ENCODE peak calls at places on chromosome 2, in six cellular contexts. One of them, this sample, is unnamed.
A peak's percentile ranks its signal among the peaks of the same experiment; 100 is the strongest.

GRCh38 chr2:84894131-84894586 is 11.3 kb upstream of the TMSB10 start:
- DNase-seq in BJ: no peak
- DNase-seq in left ventricle myocardium inferior: no peak
- DNase-seq in fibroblast of pulmonary artery: no peak
- DNase-seq in AG04450: no peak
- DNase-seq in CD8-positive, alpha-beta T cell: no peak
- DNase-seq in this sample: no peak

GRCh38 chr2:212021947-212022346 is 516.7 kb downstream of the ERBB4 start:
- DNase-seq in fibroblast of pulmonary artery: peak; percentile 65
- DNase-seq in BJ: peak; percentile 41
- DNase-seq in CD8-positive, alpha-beta T cell: no peak
- DNase-seq in AG04450: peak; percentile 21
- DNase-seq in left ventricle myocardium inferior: no peak
- DNase-seq in this sample: no peak

GRCh38 chr2:239308696-239309397 is 92.0 kb downstream of the HDAC4 start:
- DNase-seq in BJ: peak; percentile 56
- DNase-seq in left ventricle myocardium inferior: peak; percentile 53
- DNase-seq in CD8-positive, alpha-beta T cell: no peak
- DNase-seq in fibroblast of pulmonary artery: peak; percentile 57
- DNase-seq in AG04450: peak; percentile 55
- DNase-seq in this sample: no peak

GRCh38 chr2:169479257-169480078 is at the start of gene BBS5:
- DNase-seq in left ventricle myocardium inferior: peak; percentile 86
- DNase-seq in AG04450: peak; percentile 58
- DNase-seq in BJ: peak; percentile 62
- DNase-seq in CD8-positive, alpha-beta T cell: peak; percentile 58
- DNase-seq in fibroblast of pulmonary artery: peak; percentile 89
- DNase-seq in this sample: peak; percentile 61

GRCh38 chr2:67260348-67261277 is 136.5 kb upstream of the ETAA1 start:
- DNase-seq in AG04450: peak; percentile 100
- DNase-seq in left ventricle myocardium inferior: peak; percentile 65
- DNase-seq in BJ: peak; percentile 100
- DNase-seq in fibroblast of pulmonary artery: peak; percentile 98
- DNase-seq in CD8-positive, alpha-beta T cell: no peak
- DNase-seq in this sample: peak; percentile 55

GRCh38 chr2:54084600-54084999 is 30.8 kb upstream of the ACYP2 start:
- DNase-seq in left ventricle myocardium inferior: no peak
- DNase-seq in BJ: no peak
- DNase-seq in AG04450: no peak
- DNase-seq in fibroblast of pulmonary artery: peak; percentile 40
- DNase-seq in CD8-positive, alpha-beta T cell: no peak
- DNase-seq in this sample: no peak

GRCh38 chr2:178819992-178820391 is 12.8 kb upstream of the TTN start:
- DNase-seq in left ventricle myocardium inferior: no peak
- DNase-seq in BJ: no peak
- DNase-seq in AG04450: no peak
- DNase-seq in CD8-positive, alpha-beta T cell: no peak
- DNase-seq in fibroblast of pulmonary artery: no peak
- DNase-seq in this sample: no peak

GRCh38 chr2:132692816-132693215 is 22.8 kb upstream of the LYPD1 start:
- DNase-seq in fibroblast of pulmonary artery: no peak
- DNase-seq in AG04450: no peak
- DNase-seq in CD8-positive, alpha-beta T cell: no peak
- DNase-seq in left ventricle myocardium inferior: no peak
- DNase-seq in BJ: no peak
- DNase-seq in this sample: no peak

GRCh38 chr2:96105994-96106393 is 10.4 kb downstream of the ADRA2B start:
- DNase-seq in BJ: no peak
- DNase-seq in CD8-positive, alpha-beta T cell: no peak
- DNase-seq in fibroblast of pulmonary artery: no peak
- DNase-seq in left ventricle myocardium inferior: no peak
- DNase-seq in AG04450: no peak
- DNase-seq in this sample: no peak

GRCh38 chr2:10434885-10435419 is 13.2 kb downstream of the ODC1 start:
- DNase-seq in CD8-positive, alpha-beta T cell: peak; percentile 74
- DNase-seq in fibroblast of pulmonary artery: peak; percentile 71
- DNase-seq in BJ: no peak
- DNase-seq in AG04450: peak; percentile 34
- DNase-seq in left ventricle myocardium inferior: peak; percentile 62
- DNase-seq in this sample: no peak

GRCh38 chr2:203718087-203718486 is 11.6 kb downstream of the CD28 start:
- DNase-seq in BJ: no peak
- DNase-seq in AG04450: no peak
- DNase-seq in left ventricle myocardium inferior: no peak
- DNase-seq in CD8-positive, alpha-beta T cell: no peak
- DNase-seq in fibroblast of pulmonary artery: peak; percentile 51
- DNase-seq in this sample: no peak

GRCh38 chr2:196592331-196592911 is 47.1 kb upstream of the CCDC150 start:
- DNase-seq in BJ: no peak
- DNase-seq in AG04450: no peak
- DNase-seq in fibroblast of pulmonary artery: peak; percentile 40
- DNase-seq in CD8-positive, alpha-beta T cell: no peak
- DNase-seq in left ventricle myocardium inferior: peak; percentile 24
- DNase-seq in this sample: no peak

GRCh38 chr2:433216-433615 is 145.3 kb upstream of the ALKAL2 start:
- DNase-seq in AG04450: no peak
- DNase-seq in CD8-positive, alpha-beta T cell: no peak
- DNase-seq in BJ: no peak
- DNase-seq in fibroblast of pulmonary artery: no peak
- DNase-seq in left ventricle myocardium inferior: no peak
- DNase-seq in this sample: no peak

GRCh38 chr2:84939426-84940087 is 31.4 kb upstream of the KCMF1 start:
- DNase-seq in fibroblast of pulmonary artery: no peak
- DNase-seq in CD8-positive, alpha-beta T cell: peak; percentile 33
- DNase-seq in left ventricle myocardium inferior: no peak
- DNase-seq in AG04450: no peak
- DNase-seq in BJ: no peak
- DNase-seq in this sample: no peak

GRCh38 chr2:40300391-40300790 is 151.5 kb downstream of the SLC8A1 start:
- DNase-seq in AG04450: no peak
- DNase-seq in CD8-positive, alpha-beta T cell: no peak
- DNase-seq in left ventricle myocardium inferior: no peak
- DNase-seq in fibroblast of pulmonary artery: no peak
- DNase-seq in BJ: no peak
- DNase-seq in this sample: no peak

GRCh38 chr2:38978504-38978903 is 88.8 kb downstream of the ARHGEF33 start:
- DNase-seq in AG04450: no peak
- DNase-seq in CD8-positive, alpha-beta T cell: no peak
- DNase-seq in fibroblast of pulmonary artery: no peak
- DNase-seq in BJ: no peak
- DNase-seq in left ventricle myocardium inferior: no peak
- DNase-seq in this sample: no peak

GRCh38 chr2:69499966-69500365 is 62.7 kb upstream of the NFU1 start:
- DNase-seq in AG04450: no peak
- DNase-seq in fibroblast of pulmonary artery: no peak
- DNase-seq in left ventricle myocardium inferior: no peak
- DNase-seq in BJ: no peak
- DNase-seq in CD8-positive, alpha-beta T cell: no peak
- DNase-seq in this sample: no peak

GRCh38 chr2:69177785-69178636 is 165.0 kb downstream of the ANTXR1 start:
- DNase-seq in AG04450: peak; percentile 82
- DNase-seq in CD8-positive, alpha-beta T cell: no peak
- DNase-seq in left ventricle myocardium inferior: peak; percentile 87
- DNase-seq in fibroblast of pulmonary artery: peak; percentile 99
- DNase-seq in BJ: peak; percentile 76
- DNase-seq in this sample: peak; percentile 99

GRCh38 chr2:176613358-176614032 is 344.3 kb downstream of the MTX2 start:
- DNase-seq in BJ: no peak
- DNase-seq in left ventricle myocardium inferior: no peak
- DNase-seq in fibroblast of pulmonary artery: peak; percentile 63
- DNase-seq in CD8-positive, alpha-beta T cell: no peak
- DNase-seq in AG04450: no peak
- DNase-seq in this sample: no peak

DNA sequence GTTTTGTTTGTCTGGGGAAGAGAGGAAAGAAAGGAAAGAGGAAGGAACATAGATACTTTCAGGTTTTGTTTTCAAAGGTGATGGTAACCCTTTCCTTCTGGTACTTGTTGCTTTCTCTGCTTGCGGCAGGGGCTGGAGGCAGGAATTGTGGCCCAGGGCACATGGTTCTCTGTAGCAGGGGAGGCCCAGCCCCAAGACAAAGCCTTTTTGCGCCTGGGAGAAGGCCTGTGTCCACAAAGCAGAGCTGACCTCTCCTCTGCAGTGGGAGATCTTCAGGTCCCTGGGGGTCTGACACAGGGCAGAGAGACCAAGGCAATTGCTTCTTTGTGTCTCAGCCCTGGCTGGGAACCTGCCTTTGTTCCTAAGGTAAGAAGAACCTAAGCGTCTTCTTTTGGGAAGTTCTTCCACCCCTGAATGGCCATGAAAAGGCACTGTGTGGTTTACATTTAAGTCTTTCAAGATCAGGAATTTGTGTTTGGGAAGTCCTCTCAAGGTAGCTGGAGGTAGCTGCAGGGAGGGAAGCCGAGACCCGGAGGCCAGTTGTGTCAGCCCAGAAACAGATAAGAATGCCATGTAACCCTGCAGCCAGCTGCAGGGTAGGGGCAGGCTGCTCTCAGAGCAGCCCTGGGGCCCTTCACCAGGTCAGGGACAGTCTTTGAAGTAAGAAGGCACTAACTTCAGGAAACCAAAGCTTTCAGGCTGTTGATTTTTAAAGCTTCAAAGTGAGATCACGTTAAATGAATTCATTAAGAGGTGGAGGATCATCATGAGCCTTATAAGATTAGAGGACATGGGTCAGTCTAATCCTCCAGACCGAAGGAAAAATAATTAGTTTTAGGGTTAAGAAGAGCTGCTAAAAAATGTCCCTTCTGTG is 119.3 kb downstream of the STPG4 start:
- DNase-seq in fibroblast of pulmonary artery: no peak
- DNase-seq in BJ: no peak
- DNase-seq in left ventricle myocardium inferior: no peak
- DNase-seq in AG04450: no peak
- DNase-seq in CD8-positive, alpha-beta T cell: no peak
- DNase-seq in this sample: peak; percentile 55
- H3K4me3 ChIP-seq in fibroblast of pulmonary artery: no peak overlapping the region
- H3K4me3 ChIP-seq in BJ: no peak overlapping the region
- H3K4me3 ChIP-seq in left ventricle myocardium inferior: no peak overlapping the region
- H3K4me3 ChIP-seq in AG04450: no peak overlapping the region
- H3K4me3 ChIP-seq in CD8-positive, alpha-beta T cell: no peak overlapping the region
- H3K4me3 ChIP-seq in this sample: no peak overlapping the region

GRCh38 chr2:109156052-109156451 is 27.0 kb downstream of the SH3RF3 start:
- DNase-seq in left ventricle myocardium inferior: no peak
- DNase-seq in BJ: no peak
- DNase-seq in CD8-positive, alpha-beta T cell: no peak
- DNase-seq in fibroblast of pulmonary artery: no peak
- DNase-seq in AG04450: no peak
- DNase-seq in this sample: no peak

GRCh38 chr2:109157563-109158105 is 28.6 kb downstream of the SH3RF3 start:
- DNase-seq in AG04450: no peak
- DNase-seq in BJ: no peak
- DNase-seq in CD8-positive, alpha-beta T cell: no peak
- DNase-seq in fibroblast of pulmonary artery: no peak
- DNase-seq in left ventricle myocardium inferior: no peak
- DNase-seq in this sample: no peak

GRCh38 chr2:109158237-109158636 is 29.2 kb downstream of the SH3RF3 start:
- DNase-seq in left ventricle myocardium inferior: no peak
- DNase-seq in CD8-positive, alpha-beta T cell: no peak
- DNase-seq in AG04450: no peak
- DNase-seq in fibroblast of pulmonary artery: no peak
- DNase-seq in BJ: no peak
- DNase-seq in this sample: no peak

GRCh38 chr2:109160714-109161440 is 31.9 kb downstream of the SH3RF3 start:
- DNase-seq in fibroblast of pulmonary artery: no peak
- DNase-seq in BJ: no peak
- DNase-seq in AG04450: no peak
- DNase-seq in CD8-positive, alpha-beta T cell: no peak
- DNase-seq in left ventricle myocardium inferior: no peak
- DNase-seq in this sample: no peak

DNA sequence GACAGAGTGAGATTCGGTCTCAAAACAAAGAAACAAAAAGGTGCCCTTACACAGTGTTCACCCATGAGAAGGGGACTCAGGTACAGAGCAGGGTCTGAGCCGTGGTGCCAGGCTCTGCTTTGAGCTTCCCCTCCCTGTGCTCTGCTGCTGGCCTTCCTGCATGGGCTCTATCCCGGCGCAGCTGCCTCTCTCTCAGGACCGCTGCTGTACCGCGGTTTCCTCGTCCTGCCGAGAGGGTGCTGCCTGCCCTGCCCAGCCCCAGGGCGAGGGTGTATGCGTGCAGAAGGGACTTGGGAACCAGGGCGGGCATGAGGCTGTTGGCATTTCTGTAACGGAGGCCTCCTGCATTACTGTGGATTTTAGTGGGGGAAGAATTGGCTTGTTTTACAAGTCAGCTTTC is 30.1 kb downstream of the SH3RF3 start:
- DNase-seq in fibroblast of pulmonary artery: no peak
- DNase-seq in AG04450: no peak
- DNase-seq in left ventricle myocardium inferior: no peak
- DNase-seq in CD8-positive, alpha-beta T cell: no peak
- DNase-seq in BJ: no peak
- DNase-seq in this sample: no peak
- TF ChIP-seq CTCF in fibroblast of pulmonary artery: no peak
- TF ChIP-seq CTCF in AG04450: no peak
- TF ChIP-seq CTCF in left ventricle myocardium inferior: no peak
- TF ChIP-seq CTCF in CD8-positive, alpha-beta T cell: no peak
- TF ChIP-seq CTCF in BJ: no peak
- TF ChIP-seq CTCF in this sample: no peak

GRCh38 chr2:230439590-230439989 is 23.6 kb downstream of the SP100 start:
- DNase-seq in left ventricle myocardium inferior: no peak
- DNase-seq in AG04450: no peak
- DNase-seq in CD8-positive, alpha-beta T cell: no peak
- DNase-seq in fibroblast of pulmonary artery: no peak
- DNase-seq in BJ: no peak
- DNase-seq in this sample: no peak
- H3K4me3 ChIP-seq in left ventricle myocardium inferior: no peak overlapping the region
- H3K4me3 ChIP-seq in AG04450: no peak overlapping the region
- H3K4me3 ChIP-seq in CD8-positive, alpha-beta T cell: no peak overlapping the region
- H3K4me3 ChIP-seq in fibroblast of pulmonary artery: peak overlapping the region; percentile 3
- H3K4me3 ChIP-seq in BJ: no peak overlapping the region
- H3K4me3 ChIP-seq in this sample: no peak overlapping the region

DNA sequence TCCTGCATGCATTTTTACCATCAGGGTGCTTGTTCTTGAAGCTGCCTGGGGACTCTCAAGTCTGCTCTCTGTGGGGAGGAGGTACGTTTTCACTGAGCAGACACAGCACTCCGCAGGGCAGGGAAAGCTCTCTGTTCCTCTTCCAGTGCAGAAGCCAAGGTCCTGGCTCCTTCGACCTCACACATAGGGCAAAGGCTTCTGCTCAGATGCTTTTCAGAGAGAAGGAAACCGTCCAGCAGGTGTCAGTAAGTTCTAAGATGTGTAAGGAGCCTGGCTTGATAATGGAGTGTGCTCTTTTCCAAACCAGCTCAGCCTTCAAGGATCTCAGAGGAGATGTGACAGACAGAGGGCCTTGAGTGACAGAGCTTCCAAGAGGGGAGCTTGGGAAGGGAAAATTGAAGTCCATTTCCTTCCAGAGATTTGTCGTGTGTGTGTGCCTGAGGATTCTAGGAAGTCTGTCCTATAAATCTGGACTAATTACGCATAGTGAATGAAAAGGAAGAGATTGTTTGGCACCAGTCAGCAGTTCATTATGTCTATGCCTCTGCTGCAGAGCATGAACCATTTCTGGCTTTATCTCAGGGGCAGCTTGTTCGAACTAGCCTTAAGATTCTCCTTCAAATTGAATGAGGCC is 67.4 kb upstream of the UPP2 start:
- DNase-seq in AG04450: no peak
- DNase-seq in fibroblast of pulmonary artery: peak; percentile 66
- DNase-seq in BJ: no peak
- DNase-seq in CD8-positive, alpha-beta T cell: no peak
- DNase-seq in left ventricle myocardium inferior: no peak
- DNase-seq in this sample: peak; percentile 52
- TF ChIP-seq CTCF in AG04450: peak; percentile 51
- TF ChIP-seq CTCF in fibroblast of pulmonary artery: peak; percentile 49
- TF ChIP-seq CTCF in BJ: peak; percentile 68
- TF ChIP-seq CTCF in CD8-positive, alpha-beta T cell: no peak
- TF ChIP-seq CTCF in left ventricle myocardium inferior: peak; percentile 60
- TF ChIP-seq CTCF in this sample: peak; percentile 78

GRCh38 chr2:219440388-219441256 is 6.0 kb downstream of the SPEG start:
- DNase-seq in BJ: no peak
- DNase-seq in left ventricle myocardium inferior: no peak
- DNase-seq in fibroblast of pulmonary artery: no peak
- DNase-seq in CD8-positive, alpha-beta T cell: no peak
- DNase-seq in AG04450: no peak
- DNase-seq in this sample: no peak
- H3K4me3 ChIP-seq in BJ: no peak overlapping the region
- H3K4me3 ChIP-seq in left ventricle myocardium inferior: peak overlapping the region; percentile 67
- H3K4me3 ChIP-seq in fibroblast of pulmonary artery: no peak overlapping the region
- H3K4me3 ChIP-seq in CD8-positive, alpha-beta T cell: no peak overlapping the region
- H3K4me3 ChIP-seq in AG04450: peak overlapping the region; percentile 65
- H3K4me3 ChIP-seq in this sample: no peak overlapping the region

This sample was measured in retinal pigment epithelial cell.